ENCODE peak calls at places on chromosomes 3 and 15, in nine cellular contexts. Z is heart left ventricle; K is left lung; Y is CD8-positive, alpha-beta T cell; S is uterus; C is A549; O is cardiac muscle cell; M is IMR-90; X is esophagus squamous epithelium. E is an unnamed sample.

GRCh38 chr3:67418539-67419529 is 235.6 kb downstream of the SUCLG2 start:
- DNase-seq in O (peak), C (no peak), Y (no peak), S (no peak), Z (no peak), M (peak), K (no peak), X (no peak), E (no peak)

GRCh38 chr3:64384561-64384960 is 159.3 kb upstream of the PRICKLE2 start:
- DNase-seq in Z (no peak), O (no peak), Y (no peak), X (no peak), C (no peak), M (no peak), S (no peak), K (no peak), E (no peak)

GRCh38 chr15:48145923-48146322 is 25.1 kb downstream of the SLC24A5 start:
- DNase-seq in K (no peak), Z (no peak), S (no peak), C (no peak), Y (no peak), M (peak), O (no peak), X (no peak), E (no peak)

GRCh38 chr3:60841355-60841754 is 409.9 kb downstream of the FHIT start:
- DNase-seq in K (no peak), C (peak), Y (no peak), S (no peak), Z (no peak), O (peak), M (no peak), X (no peak), E (no peak)

GRCh38 chr3:82558081-82558480 is 796.6 kb upstream of the GBE1 start:
- DNase-seq in O (no peak), C (no peak), K (no peak), S (no peak), M (no peak), Z (no peak), X (no peak), Y (no peak), E (no peak)

GRCh38 chr3:119595639-119596329 is 1.9 kb upstream of the PLA1A start:
- DNase-seq in X (no peak), Y (no peak), M (no peak), C (no peak), Z (no peak), O (no peak), K (no peak), S (no peak), E (no peak)

GRCh38 chr3:38454179-38454883 is 641 bp downstream of the ACVR2B start:
- DNase-seq in K (no peak), Z (peak), X (no peak), C (peak), O (peak), S (peak), M (peak), Y (no peak), E (no peak)

GRCh38 chr3:24220859-24221657 is 273.6 kb downstream of the THRB start:
- DNase-seq in O (peak), M (peak), Y (no peak), C (peak), S (peak), K (no peak), X (no peak), Z (peak), E (peak)

GRCh38 chr3:181316481-181316880 is 326.9 kb upstream of the DNAJC19 start:
- DNase-seq in C (peak), Z (no peak), M (peak), K (no peak), Y (no peak), S (no peak), X (no peak), O (peak), E (no peak)

GRCh38 chr3:171160326-171160725 is 133.8 kb upstream of the SLC2A2 start:
- DNase-seq in S (no peak), Y (no peak), K (no peak), Z (no peak), X (no peak), O (no peak), C (no peak), M (no peak), E (no peak)

GRCh38 chr3:22988566-22988965 is 214.6 kb upstream of the UBE2E2 start:
- DNase-seq in K (peak), S (no peak), C (peak), O (no peak), Z (no peak), M (no peak), X (no peak), Y (no peak), E (no peak)

GRCh38 chr15:59165726-59166125 is 40.9 kb upstream of the LDHAL6B start:
- DNase-seq in X (no peak), C (no peak), K (no peak), Y (no peak), O (peak), M (no peak), Z (no peak), S (peak), E (no peak)

GRCh38 chr15:100918034-100918689 is 995 bp upstream of the LRRK1 start:
- DNase-seq in S (peak), O (peak), Y (peak), C (peak), X (no peak), M (peak), K (peak), Z (peak), E (peak)

GRCh38 chr15:94119215-94119815 is 112.0 kb upstream of the MCTP2 start:
- DNase-seq in K (no peak), S (peak), M (no peak), O (no peak), C (no peak), Z (peak), X (no peak), Y (no peak), E (no peak)

GRCh38 chr3:187044206-187044605 is 95.1 kb downstream of the RPL39L start:
- DNase-seq in C (no peak), O (no peak), X (no peak), M (no peak), S (no peak), K (no peak), Z (no peak), Y (no peak), E (no peak)

GRCh38 chr3:176814252-176814651 is 383.0 kb downstream of the TBL1XR1 start:
- DNase-seq in K (peak), C (peak), O (peak), S (no peak), Y (no peak), M (peak), X (no peak), Z (peak), E (peak)

GRCh38 chr3:196082471-196082971 is 631 bp upstream of the TFRC start:
- DNase-seq in X (no peak), C (no peak), S (no peak), Z (no peak), O (no peak), M (peak), K (no peak), Y (no peak), E (no peak)

GRCh38 chr3:136276049-136276755 is 26.1 kb downstream of the PCCB start:
- DNase-seq in Y (no peak), S (no peak), C (no peak), Z (no peak), K (no peak), O (peak), X (no peak), M (no peak), E (no peak)

GRCh38 chr15:58016776-58017175 is 48.7 kb downstream of the ALDH1A2 start:
- DNase-seq in Y (no peak), O (no peak), S (no peak), K (no peak), M (no peak), Z (no peak), X (no peak), C (no peak), E (no peak)

GRCh38 chr3:167253037-167253436 is 127.1 kb downstream of the ZBBX start:
- DNase-seq in Y (no peak), Z (no peak), X (no peak), K (no peak), C (no peak), O (no peak), M (no peak), S (no peak), E (no peak)

GRCh38 chr15:81332326-81332725 is 8.4 kb upstream of the STARD5 start:
- DNase-seq in O (no peak), Y (no peak), S (no peak), Z (no peak), K (no peak), M (no peak), X (no peak), C (no peak), E (no peak)

GRCh38 chr3:193805448-193805847 is 212.4 kb downstream of the OPA1 start:
- DNase-seq in O (peak), Y (no peak), K (no peak), C (peak), Z (peak), X (no peak), M (peak), S (peak), E (no peak)

GRCh38 chr15:31442203-31443090 is 115.8 kb downstream of the KLF13 start:
- DNase-seq in Y (no peak), O (peak), Z (no peak), M (peak), K (no peak), S (peak), X (no peak), C (peak), E (no peak)
- TF ChIP-seq CTCF in Y (peak), O (peak), Z (no peak), M (peak), K (no peak), S (peak), X (no peak), C (peak), E (no peak)

GRCh38 chr15:55740479-55740878 is 2.5 kb downstream of the PRTG start:
- DNase-seq in S (no peak), O (no peak), C (no peak), Y (no peak), Z (no peak), M (no peak), K (no peak), X (no peak), E (no peak)
- H3K4me3 ChIP-seq in S (peak), O (peak), C (no peak), Y (no peak), Z (no peak), M (no peak), K (no peak), X (no peak), E (no peak)

GRCh38 chr15:68909601-68910000 is 20.7 kb upstream of the SPESP1 start:
- DNase-seq in C (no peak), M (no peak), O (no peak), Z (no peak), K (no peak), Y (no peak), X (no peak), S (no peak), E (no peak)
- H3K27ac ChIP-seq in C (no peak), M (no peak), O (no peak), Z (no peak), K (no peak), Y (no peak), X (no peak), S (no peak), E (no peak)

DNA sequence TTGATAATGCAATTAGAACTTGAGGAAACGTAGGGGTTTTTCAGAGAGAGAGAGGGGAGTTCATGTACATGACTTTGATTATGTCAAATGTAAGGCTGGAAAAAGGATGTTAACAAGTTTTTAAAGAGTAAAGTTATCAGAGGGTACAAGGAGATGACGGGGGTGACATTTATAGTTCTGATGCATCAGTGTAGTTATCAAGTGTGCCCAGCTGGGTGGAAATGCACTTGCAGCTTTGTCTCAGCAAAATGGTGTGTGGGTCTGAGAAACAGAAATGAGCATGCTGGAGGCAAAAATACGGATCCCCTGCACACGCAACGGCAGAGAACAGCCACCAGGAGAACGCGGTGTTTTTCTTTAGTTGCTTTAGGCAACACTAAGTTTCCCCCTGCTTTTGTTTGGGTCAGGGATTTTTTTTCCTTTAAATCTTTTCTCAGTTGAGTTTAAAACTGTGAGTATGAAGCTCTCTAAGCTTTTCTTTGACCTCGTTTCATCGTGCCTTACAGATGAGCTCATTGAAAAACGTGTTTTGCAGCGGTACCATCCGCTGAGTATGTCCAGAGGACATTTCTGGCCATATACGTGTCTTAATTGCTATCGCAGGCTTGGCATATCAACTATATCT is 205.4 kb downstream of the PDZRN3 start:
- DNase-seq in C (no peak), K (no peak), Y (no peak), O (peak), M (peak), Z (no peak), X (no peak), S (no peak), E (no peak)
- TF ChIP-seq CTCF in C (no peak), K (no peak), Y (no peak), O (peak), M (peak), Z (no peak), X (no peak), S (no peak), E (peak)

GRCh38 chr15:96332854-96333193 is 2.3 kb downstream of the NR2F2 start:
- DNase-seq in M (no peak), Y (no peak), C (no peak), K (no peak), X (no peak), O (peak), Z (no peak), S (no peak), E (no peak)
- H3K4me3 ChIP-seq in M (peak), Y (peak), C (peak), K (peak), X (peak), O (peak), Z (peak), S (peak), E (peak)

DNA sequence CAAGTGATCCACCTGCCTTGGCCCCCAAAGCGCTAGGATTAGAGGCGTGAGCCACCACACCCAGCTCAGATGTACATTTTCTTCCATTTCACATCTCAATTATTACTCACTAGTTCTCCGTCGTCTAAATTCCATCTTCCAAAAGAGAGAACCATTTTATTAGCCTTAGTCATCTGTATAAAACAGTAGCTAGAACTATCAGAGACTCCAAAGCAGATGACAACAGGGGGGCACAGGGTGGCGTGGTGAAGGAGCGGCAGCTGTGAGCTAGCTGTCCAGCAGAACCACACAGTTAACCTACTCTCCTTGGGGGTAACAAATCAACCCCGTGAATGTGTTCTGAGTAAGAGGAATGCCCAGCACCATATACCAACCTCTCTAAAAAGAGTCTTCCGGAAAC is 7.1 kb downstream of the SLC25A20 start:
- DNase-seq in X (no peak), Z (no peak), M (no peak), K (no peak), S (no peak), Y (no peak), C (no peak), O (no peak), E (no peak)
- H3K27ac ChIP-seq in X (no peak), Z (no peak), M (no peak), K (no peak), S (no peak), Y (no peak), C (no peak), O (no peak), E (no peak)

DNA sequence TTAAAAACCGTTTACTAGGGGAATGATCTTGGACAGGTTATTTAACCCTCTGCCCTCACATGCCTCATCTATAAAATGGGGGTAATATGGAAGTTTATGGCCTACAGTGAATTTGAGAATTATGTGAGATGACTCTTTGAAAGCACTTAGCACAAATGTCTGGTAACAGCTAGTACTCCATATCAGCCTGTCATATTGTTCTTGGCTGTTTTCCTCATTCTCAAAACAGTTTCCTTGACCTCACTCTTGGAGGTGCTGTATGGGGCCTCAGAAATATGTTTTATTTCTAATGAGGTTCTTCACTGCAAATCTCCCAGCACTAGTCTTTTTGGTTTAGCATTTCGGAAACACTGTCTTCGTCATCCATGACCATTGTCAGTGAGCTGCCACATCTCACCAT is 398.2 kb downstream of the FEZF2 start:
- DNase-seq in M (peak), K (no peak), Y (no peak), O (peak), S (no peak), Z (no peak), X (no peak), C (no peak), E (no peak)
- TF ChIP-seq CTCF in M (no peak), K (no peak), Y (no peak), O (no peak), S (no peak), Z (no peak), X (no peak), C (no peak), E (no peak)